ENCODE peak calls at places on chromosomes 3 and 15, in nine cellular contexts. O is neural crest cell, R is anterior cingulate cortex, X is brain microvascular endothelial cell, A is astrocyte of the spinal cord, W is ELR, K is IMR-90, I is COR-L47, V is activated B cell treated with CpG ODN at 0.5 μM for 24 hours. H is an unnamed sample.

GRCh38 chr3:142987707-142988106 is 13.7 kb upstream of the U2SURP start:
- DNase-seq in O (no peak), R (no peak), X (peak), A (peak), W (peak), K (peak), I (no peak), V (no peak), H (peak)

GRCh38 chr15:84937144-84937543 is 44.5 kb upstream of the PDE8A start:
- DNase-seq in O (no peak), R (no peak), X (no peak), A (no peak), W (no peak), K (peak), I (no peak), V (no peak), H (no peak)

GRCh38 chr3:149314807-149315578 is 18.4 kb downstream of the TM4SF18 start:
- DNase-seq in O (no peak), R (no peak), X (peak), A (peak), W (peak), K (peak), I (no peak), V (no peak), H (peak)

GRCh38 chr3:126320517-126321293 is 36.5 kb downstream of the KLF15 start:
- DNase-seq in O (no peak), R (no peak), X (no peak), A (no peak), W (no peak), K (no peak), I (no peak), V (no peak), H (no peak)

GRCh38 chr3:134483195-134483890 is 2.4 kb downstream of the ANAPC13 start:
- DNase-seq in O (no peak), R (no peak), X (peak), A (peak), W (peak), K (peak), I (no peak), V (no peak), H (peak)

GRCh38 chr15:58511588-58511987 is 79.8 kb downstream of the LIPC start:
- DNase-seq in O (no peak), R (no peak), X (no peak), A (no peak), W (no peak), K (no peak), I (no peak), V (no peak), H (no peak)

GRCh38 chr3:196454935-196455334 is 22.7 kb upstream of the UBXN7 start:
- DNase-seq in O (no peak), R (no peak), X (peak), A (peak), W (no peak), K (peak), I (no peak), V (no peak), H (no peak)

GRCh38 chr3:124812291-124813265 is 74.6 kb downstream of the ITGB5 start:
- DNase-seq in O (no peak), R (no peak), X (peak), A (peak), W (peak), K (peak), I (no peak), V (no peak), H (peak)

GRCh38 chr3:73637042-73637441 is 12.3 kb upstream of the PDZRN3 start:
- DNase-seq in O (no peak), R (no peak), X (no peak), A (no peak), W (peak), K (peak), I (no peak), V (no peak), H (no peak)

GRCh38 chr15:69893863-69894262 is 203.9 kb downstream of the TLE3 start:
- DNase-seq in O (peak), R (peak), X (peak), A (peak), W (peak), K (peak), I (peak), V (no peak), H (peak)

GRCh38 chr3:101026244-101026643 is 33.0 kb upstream of the ABI3BP start:
- DNase-seq in O (no peak), R (no peak), X (no peak), A (no peak), W (no peak), K (no peak), I (no peak), V (no peak), H (no peak)

GRCh38 chr3:30951806-30952205 is 57.3 kb upstream of the GADL1 start:
- DNase-seq in O (no peak), R (no peak), X (no peak), A (no peak), W (no peak), K (no peak), I (no peak), V (no peak), H (peak)

GRCh38 chr15:52546031-52546751 is 17.5 kb upstream of the MYO5A start:
- DNase-seq in O (no peak), R (no peak), X (no peak), A (no peak), W (no peak), K (no peak), I (no peak), V (no peak), H (no peak)

H was measured in cardiac fibroblast.